ENCODE peak calls at places on chromosome 17, in eight cellular contexts. One of them, this sample, is unnamed.

GRCh38 chr17:8740486-8740885 is 4.2 kb downstream of the CCDC42 start:
- DNase-seq in T1000: no peak
- DNase-seq in stimulated activated CD4-positive, alpha-beta T cell treated with anti-CD3 and anti-CD28 coated beads, Interleukin-2, amount 100 ng/mL, for 48 hours: no peak
- DNase-seq in OCI-LY7: peak; percentile 34
- DNase-seq in NCI-H1436 treated with DMSO at 0.1 percent for 48 hours: no peak
- DNase-seq in cardiac fibroblast: no peak
- DNase-seq in A549: no peak
- DNase-seq in HTR-8/SVneo: no peak
- DNase-seq in this sample: peak; percentile 86

GRCh38 chr17:67491009-67491677 is 114.1 kb downstream of the PITPNC1 start:
- DNase-seq in T1000: peak; percentile 90
- DNase-seq in stimulated activated CD4-positive, alpha-beta T cell treated with anti-CD3 and anti-CD28 coated beads, Interleukin-2, amount 100 ng/mL, for 48 hours: no peak
- DNase-seq in OCI-LY7: no peak
- DNase-seq in NCI-H1436 treated with DMSO at 0.1 percent for 48 hours: no peak
- DNase-seq in cardiac fibroblast: peak; percentile 96
- DNase-seq in A549: peak; percentile 91
- DNase-seq in HTR-8/SVneo: peak; percentile 45
- DNase-seq in this sample: peak; percentile 94

GRCh38 chr17:50721194-50722010 is 2.0 kb downstream of the LUC7L3 start:
- DNase-seq in T1000: no peak
- DNase-seq in stimulated activated CD4-positive, alpha-beta T cell treated with anti-CD3 and anti-CD28 coated beads, Interleukin-2, amount 100 ng/mL, for 48 hours: no peak
- DNase-seq in OCI-LY7: peak; percentile 67
- DNase-seq in NCI-H1436 treated with DMSO at 0.1 percent for 48 hours: no peak
- DNase-seq in cardiac fibroblast: no peak
- DNase-seq in A549: no peak
- DNase-seq in HTR-8/SVneo: no peak
- DNase-seq in this sample: no peak

GRCh38 chr17:55394357-55395021 is 27.1 kb downstream of the MMD start:
- DNase-seq in T1000: no peak
- DNase-seq in stimulated activated CD4-positive, alpha-beta T cell treated with anti-CD3 and anti-CD28 coated beads, Interleukin-2, amount 100 ng/mL, for 48 hours: no peak
- DNase-seq in OCI-LY7: no peak
- DNase-seq in NCI-H1436 treated with DMSO at 0.1 percent for 48 hours: no peak
- DNase-seq in cardiac fibroblast: no peak
- DNase-seq in A549: no peak
- DNase-seq in HTR-8/SVneo: no peak
- DNase-seq in this sample: no peak

GRCh38 chr17:9175700-9176467 is 154.6 kb downstream of the NTN1 start:
- DNase-seq in T1000: no peak
- DNase-seq in stimulated activated CD4-positive, alpha-beta T cell treated with anti-CD3 and anti-CD28 coated beads, Interleukin-2, amount 100 ng/mL, for 48 hours: no peak
- DNase-seq in OCI-LY7: no peak
- DNase-seq in NCI-H1436 treated with DMSO at 0.1 percent for 48 hours: no peak
- DNase-seq in cardiac fibroblast: no peak
- DNase-seq in A549: no peak
- DNase-seq in HTR-8/SVneo: no peak
- DNase-seq in this sample: no peak

GRCh38 chr17:15913826-15914225 is 31.1 kb upstream of the ADORA2B start:
- DNase-seq in T1000: no peak
- DNase-seq in stimulated activated CD4-positive, alpha-beta T cell treated with anti-CD3 and anti-CD28 coated beads, Interleukin-2, amount 100 ng/mL, for 48 hours: no peak
- DNase-seq in OCI-LY7: no peak
- DNase-seq in NCI-H1436 treated with DMSO at 0.1 percent for 48 hours: no peak
- DNase-seq in cardiac fibroblast: no peak
- DNase-seq in A549: no peak
- DNase-seq in HTR-8/SVneo: no peak
- DNase-seq in this sample: peak; percentile 51

GRCh38 chr17:31248986-31249385 is 48.1 kb downstream of the OMG start:
- DNase-seq in T1000: peak; percentile 10
- DNase-seq in stimulated activated CD4-positive, alpha-beta T cell treated with anti-CD3 and anti-CD28 coated beads, Interleukin-2, amount 100 ng/mL, for 48 hours: no peak
- DNase-seq in OCI-LY7: no peak
- DNase-seq in NCI-H1436 treated with DMSO at 0.1 percent for 48 hours: no peak
- DNase-seq in cardiac fibroblast: peak; percentile 37
- DNase-seq in A549: no peak
- DNase-seq in HTR-8/SVneo: peak; percentile 41
- DNase-seq in this sample: no peak

GRCh38 chr17:8005357-8005756 is 2.9 kb downstream of the GUCY2D start:
- DNase-seq in T1000: no peak
- DNase-seq in stimulated activated CD4-positive, alpha-beta T cell treated with anti-CD3 and anti-CD28 coated beads, Interleukin-2, amount 100 ng/mL, for 48 hours: no peak
- DNase-seq in OCI-LY7: no peak
- DNase-seq in NCI-H1436 treated with DMSO at 0.1 percent for 48 hours: no peak
- DNase-seq in cardiac fibroblast: no peak
- DNase-seq in A549: no peak
- DNase-seq in HTR-8/SVneo: no peak
- DNase-seq in this sample: peak; percentile 59

GRCh38 chr17:15341385-15341849 is at the start of gene TEKT3:
- DNase-seq in T1000: peak; percentile 38
- DNase-seq in stimulated activated CD4-positive, alpha-beta T cell treated with anti-CD3 and anti-CD28 coated beads, Interleukin-2, amount 100 ng/mL, for 48 hours: no peak
- DNase-seq in OCI-LY7: no peak
- DNase-seq in NCI-H1436 treated with DMSO at 0.1 percent for 48 hours: no peak
- DNase-seq in cardiac fibroblast: peak; percentile 68
- DNase-seq in A549: peak; percentile 81
- DNase-seq in HTR-8/SVneo: peak; percentile 93
- DNase-seq in this sample: peak; percentile 93

GRCh38 chr17:80947200-80947940 is 44.3 kb upstream of the CHMP6 start:
- DNase-seq in T1000: no peak
- DNase-seq in stimulated activated CD4-positive, alpha-beta T cell treated with anti-CD3 and anti-CD28 coated beads, Interleukin-2, amount 100 ng/mL, for 48 hours: no peak
- DNase-seq in OCI-LY7: no peak
- DNase-seq in NCI-H1436 treated with DMSO at 0.1 percent for 48 hours: no peak
- DNase-seq in cardiac fibroblast: no peak
- DNase-seq in A549: no peak
- DNase-seq in HTR-8/SVneo: no peak
- DNase-seq in this sample: no peak

GRCh38 chr17:45149669-45150603 is 1.7 kb downstream of the HEXIM1 start:
- DNase-seq in T1000: peak; percentile 21
- DNase-seq in stimulated activated CD4-positive, alpha-beta T cell treated with anti-CD3 and anti-CD28 coated beads, Interleukin-2, amount 100 ng/mL, for 48 hours: no peak
- DNase-seq in OCI-LY7: peak; percentile 43
- DNase-seq in NCI-H1436 treated with DMSO at 0.1 percent for 48 hours: no peak
- DNase-seq in cardiac fibroblast: peak; percentile 70
- DNase-seq in A549: peak; percentile 72
- DNase-seq in HTR-8/SVneo: no peak
- DNase-seq in this sample: no peak